ENCODE peak calls at places on chromosomes 12 and 14, in five cellular contexts. D, E, R, U and N are unnamed samples.

GRCh38 chr12:124122722-124123121 is 149.7 kb downstream of the ZNF664 start:
- DNase-seq in D (no peak), E (no peak), R (no peak), U (no peak), N (no peak)

GRCh38 chr12:48999371-49000131 is at the start of gene DDN:
- DNase-seq in D (peak), E (no peak), R (peak), U (no peak), N (peak)

GRCh38 chr14:52683985-52684520 is 11.3 kb downstream of the ERO1A start:
- DNase-seq in D (no peak), E (no peak), R (peak), U (no peak), N (no peak)

GRCh38 chr12:4938900-4939299 is 29.2 kb downstream of the KCNA1 start:
- DNase-seq in D (no peak), E (no peak), R (no peak), U (no peak), N (no peak)

GRCh38 chr14:71183856-71184255 is 276.6 kb downstream of the PCNX1 start:
- DNase-seq in D (no peak), E (no peak), R (no peak), U (no peak), N (no peak)

GRCh38 chr14:104095426-104096310 is 10.2 kb downstream of the ASPG start:
- DNase-seq in D (no peak), E (no peak), R (no peak), U (no peak), N (no peak)

GRCh38 chr14:56552615-56553014 is 27.0 kb upstream of the TMEM260 start:
- DNase-seq in D (no peak), E (no peak), R (no peak), U (no peak), N (peak)

GRCh38 chr12:105741786-105742566 is 396.8 kb downstream of the NUAK1 start:
- DNase-seq in D (peak), E (no peak), R (peak), U (no peak), N (no peak)

GRCh38 chr12:123705935-123706334 is 6.2 kb upstream of the ATP6V0A2 start:
- DNase-seq in D (no peak), E (no peak), R (peak), U (no peak), N (no peak)

GRCh38 chr12:28870839-28871440 is 278.1 kb upstream of the FAR2 start:
- DNase-seq in D (peak), E (no peak), R (peak), U (no peak), N (no peak)

GRCh38 chr12:117331691-117332090 is 29.7 kb downstream of the NOS1 start:
- DNase-seq in D (no peak), E (no peak), R (no peak), U (no peak), N (no peak)

GRCh38 chr12:29929295-29929694 is 145.6 kb upstream of the TMTC1 start:
- DNase-seq in D (no peak), E (no peak), R (no peak), U (no peak), N (no peak)

GRCh38 chr14:49461529-49462401 is 124.4 kb downstream of the RPS29 start:
- DNase-seq in D (peak), E (peak), R (peak), U (no peak), N (no peak)

GRCh38 chr14:50792634-50793068 is 38.3 kb downstream of the NIN start:
- DNase-seq in D (no peak), E (no peak), R (no peak), U (no peak), N (no peak)

GRCh38 chr14:101405171-101405883 is 156.0 kb upstream of the DIO3 start:
- DNase-seq in D (peak), E (no peak), R (no peak), U (no peak), N (no peak)

GRCh38 chr12:27272375-27273028 is 28.4 kb downstream of the STK38L start:
- DNase-seq in D (no peak), E (no peak), R (no peak), U (no peak), N (no peak)

GRCh38 chr12:47753021-47754001 is 5.4 kb downstream of the RAPGEF3 start:
- DNase-seq in D (no peak), E (no peak), R (no peak), U (no peak), N (peak)

GRCh38 chr14:101789222-101789621 is 27.7 kb downstream of the PPP2R5C start:
- DNase-seq in D (no peak), E (no peak), R (no peak), U (no peak), N (no peak)

GRCh38 chr14:100892496-100893227 is 10.9 kb downstream of the RTL1 start:
- DNase-seq in D (no peak), E (no peak), R (no peak), U (no peak), N (peak)

GRCh38 chr12:50282581-50283229 is 615 bp downstream of the LIMA1 start:
- DNase-seq in D (peak), E (no peak), R (peak), U (no peak), N (no peak)

GRCh38 chr12:47850153-47851084 is 30.7 kb upstream of the HDAC7 start:
- DNase-seq in D (peak), E (no peak), R (peak), U (no peak), N (peak)

GRCh38 chr12:87274594-87275245 is 754.5 kb downstream of the C12orf50 start:
- DNase-seq in D (peak), E (no peak), R (peak), U (no peak), N (peak)

GRCh38 chr12:49703647-49704137 is 3.5 kb downstream of the FMNL3 start:
- DNase-seq in D (peak), E (no peak), R (peak), U (no peak), N (no peak)

GRCh38 chr14:104345316-104346111 is 207.1 kb downstream of the KIF26A start:
- DNase-seq in D (no peak), E (no peak), R (no peak), U (no peak), N (peak)

GRCh38 chr12:109098142-109098652 is 800 bp downstream of the UNG start:
- DNase-seq in D (peak), E (no peak), R (peak), U (no peak), N (no peak)

GRCh38 chr14:68734231-68734732 is 58.6 kb downstream of the ZFP36L1 start:
- DNase-seq in D (peak), E (no peak), R (peak), U (no peak), N (no peak)

DNA sequence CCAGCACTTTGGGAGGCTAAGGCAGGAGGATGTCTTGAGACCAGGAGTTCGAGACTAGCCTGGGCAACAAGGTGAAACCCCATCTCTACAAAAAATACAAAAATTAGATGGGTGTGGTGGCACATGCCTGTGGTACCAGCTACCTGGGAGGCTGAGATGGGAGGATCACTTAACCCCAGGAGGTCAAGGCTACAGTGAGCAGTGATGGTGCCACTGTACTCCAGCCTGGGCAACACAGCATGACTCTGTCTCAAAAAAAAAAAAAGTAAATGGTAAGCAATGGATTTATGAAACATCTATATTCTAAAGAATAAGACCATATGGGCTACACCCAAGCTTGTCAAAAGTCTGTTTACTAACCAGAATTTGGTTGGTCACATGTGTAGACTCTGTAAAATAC is 12.3 kb downstream of the FGD6 start:
- DNase-seq in D (no peak), E (no peak), R (no peak), U (no peak), N (no peak)
- H3K14ac ChIP-seq in D (peak), E (no peak), R (no peak), U (no peak), N (no peak)

GRCh38 chr12:64180951-64181350 is 41.1 kb downstream of the KICS2 start:
- DNase-seq in D (peak), E (no peak), R (peak), U (no peak), N (no peak)
- H2BK15ac ChIP-seq in D (peak), E (no peak), R (no peak), U (no peak), N (no peak)

DNA sequence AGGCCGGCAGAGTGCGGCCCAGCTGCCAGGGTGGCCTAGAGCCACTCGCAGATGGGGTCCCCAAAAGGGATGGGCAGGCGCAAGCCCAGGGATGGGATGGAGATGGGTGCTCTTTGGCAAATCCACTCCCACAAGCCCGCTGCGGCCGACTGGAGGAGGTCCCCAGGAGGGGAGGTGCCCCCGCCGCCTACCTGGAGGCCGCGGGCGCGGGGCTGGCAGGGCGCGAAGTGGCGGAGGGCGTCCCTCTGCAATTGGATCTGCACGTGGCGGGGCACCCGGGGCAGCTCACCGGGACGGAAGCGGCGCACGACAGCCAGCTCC is 730 bp downstream of the PPP1R3E start:
- DNase-seq in D (no peak), E (no peak), R (no peak), U (no peak), N (no peak)
- H2BK5ac ChIP-seq in D (peak), E (peak), R (no peak), U (peak), N (no peak)

GRCh38 chr14:81219210-81219820 is 1.4 kb downstream of the GTF2A1 start:
- DNase-seq in D (peak), E (peak), R (peak), U (peak), N (peak)

GRCh38 chr14:81221579-81222102 is 882 bp upstream of the GTF2A1 start:
- DNase-seq in D (peak), E (no peak), R (no peak), U (no peak), N (no peak)

GRCh38 chr14:81220488-81220766 is 332 bp downstream of the GTF2A1 start:
- DNase-seq in D (no peak), E (no peak), R (no peak), U (no peak), N (no peak)

GRCh38 chr14:81220767-81221578 is at the start of gene GTF2A1:
- DNase-seq in D (peak), E (peak), R (peak), U (peak), N (peak)

DNA sequence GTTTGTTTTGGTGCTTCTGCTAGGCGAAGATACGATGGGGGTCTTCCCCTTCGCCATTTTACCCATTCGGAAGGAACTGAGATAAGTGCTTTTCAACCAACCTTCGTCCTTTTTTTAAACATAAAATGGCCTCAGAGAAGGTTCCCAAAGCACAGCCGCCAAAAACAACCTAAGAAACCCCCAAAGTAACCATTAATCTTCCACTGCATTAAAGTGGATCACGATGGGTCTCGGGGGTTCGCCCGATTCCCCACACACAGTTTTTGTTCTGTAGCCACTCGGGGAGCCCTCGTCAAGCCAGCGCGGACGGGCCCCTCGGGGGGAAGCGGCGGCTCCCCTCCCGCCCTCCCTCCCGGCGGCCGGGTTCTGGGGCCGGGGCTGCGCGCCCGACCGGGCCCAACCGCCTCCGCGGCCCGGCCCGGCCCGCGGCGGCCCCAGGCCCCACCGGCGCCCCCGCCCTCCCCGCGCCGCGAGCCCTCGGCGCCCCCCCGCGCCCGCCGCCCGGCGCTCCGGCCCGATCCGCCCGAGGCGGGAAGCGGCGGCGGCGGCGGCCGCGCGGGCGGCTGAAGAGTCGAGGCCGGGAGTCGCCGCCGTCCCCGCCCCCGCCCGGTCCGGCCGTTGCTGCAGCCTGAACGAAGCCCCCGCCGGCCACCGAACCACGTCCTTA is 805 bp downstream of the GTF2A1 start:
- DNase-seq in D (peak), E (no peak), R (no peak), U (no peak), N (no peak)
- H3K14ac ChIP-seq in D (peak), E (peak), R (peak), U (no peak), N (peak)

GRCh38 chr12:46386360-46386867 is 13.8 kb upstream of the SLC38A2 start:
- DNase-seq in D (peak), E (no peak), R (peak), U (no peak), N (no peak)

GRCh38 chr12:46383654-46384450 is 11.3 kb upstream of the SLC38A2 start:
- DNase-seq in D (peak), E (peak), R (peak), U (no peak), N (no peak)

GRCh38 chr12:46382974-46383653 is 10.5 kb upstream of the SLC38A2 start:
- DNase-seq in D (peak), E (peak), R (peak), U (no peak), N (peak)

GRCh38 chr12:46385439-46385838 is 12.9 kb upstream of the SLC38A2 start:
- DNase-seq in D (no peak), E (no peak), R (peak), U (no peak), N (no peak)

GRCh38 chr12:46384451-46385301 is 12.1 kb upstream of the SLC38A2 start:
- DNase-seq in D (no peak), E (no peak), R (peak), U (no peak), N (no peak)
- H2BK15ac ChIP-seq in D (peak), E (no peak), R (no peak), U (no peak), N (no peak)